ENCODE peak calls at places on chromosomes 12 and 14, in seven cellular contexts. One of them, this sample, is unnamed.

GRCh38 chr14:81436296-81437138 is 36.4 kb upstream of the STON2 start:
- DNase-seq in body of pancreas: peak
- DNase-seq in mammary epithelial cell: peak
- DNase-seq in brain microvascular endothelial cell: peak
- DNase-seq in H9: peak
- DNase-seq in sigmoid colon: peak
- DNase-seq in pancreas: peak
- DNase-seq in this sample: no peak

GRCh38 chr12:12651752-12652151 is 40.1 kb downstream of the CREBL2 start:
- DNase-seq in body of pancreas: no peak
- DNase-seq in mammary epithelial cell: no peak
- DNase-seq in brain microvascular endothelial cell: no peak
- DNase-seq in H9: no peak
- DNase-seq in sigmoid colon: no peak
- DNase-seq in pancreas: no peak
- DNase-seq in this sample: no peak

GRCh38 chr12:293199-293598 is 30.6 kb upstream of the SLC6A13 start:
- DNase-seq in body of pancreas: no peak
- DNase-seq in mammary epithelial cell: no peak
- DNase-seq in brain microvascular endothelial cell: no peak
- DNase-seq in H9: no peak
- DNase-seq in sigmoid colon: no peak
- DNase-seq in pancreas: no peak
- DNase-seq in this sample: no peak

GRCh38 chr12:105279460-105280056 is 43.6 kb upstream of the APPL2 start:
- DNase-seq in body of pancreas: peak
- DNase-seq in mammary epithelial cell: no peak
- DNase-seq in brain microvascular endothelial cell: peak
- DNase-seq in H9: peak
- DNase-seq in sigmoid colon: no peak
- DNase-seq in pancreas: no peak
- DNase-seq in this sample: no peak

GRCh38 chr12:4037747-4038312 is 164.6 kb upstream of the PARP11 start:
- DNase-seq in body of pancreas: peak
- DNase-seq in mammary epithelial cell: peak
- DNase-seq in brain microvascular endothelial cell: peak
- DNase-seq in H9: no peak
- DNase-seq in sigmoid colon: no peak
- DNase-seq in pancreas: no peak
- DNase-seq in this sample: no peak

GRCh38 chr14:86052868-86053267 is 522.9 kb downstream of the FLRT2 start:
- DNase-seq in body of pancreas: no peak
- DNase-seq in mammary epithelial cell: no peak
- DNase-seq in brain microvascular endothelial cell: no peak
- DNase-seq in H9: no peak
- DNase-seq in sigmoid colon: no peak
- DNase-seq in pancreas: no peak
- DNase-seq in this sample: no peak

GRCh38 chr14:67373347-67373746 is 13.2 kb downstream of the EIF2S1 start:
- DNase-seq in body of pancreas: no peak
- DNase-seq in mammary epithelial cell: peak
- DNase-seq in brain microvascular endothelial cell: no peak
- DNase-seq in H9: no peak
- DNase-seq in sigmoid colon: no peak
- DNase-seq in pancreas: no peak
- DNase-seq in this sample: no peak

GRCh38 chr12:67220065-67220464 is 49.1 kb upstream of the CAND1 start:
- DNase-seq in body of pancreas: peak
- DNase-seq in mammary epithelial cell: no peak
- DNase-seq in brain microvascular endothelial cell: no peak
- DNase-seq in H9: peak
- DNase-seq in sigmoid colon: no peak
- DNase-seq in pancreas: no peak
- DNase-seq in this sample: no peak

GRCh38 chr12:111841750-111842555 is at the start of gene MAPKAPK5:
- DNase-seq in body of pancreas: peak
- DNase-seq in mammary epithelial cell: peak
- DNase-seq in brain microvascular endothelial cell: peak
- DNase-seq in H9: peak
- DNase-seq in sigmoid colon: peak
- DNase-seq in pancreas: peak
- DNase-seq in this sample: peak

GRCh38 chr14:23406725-23407355 is 1.2 kb downstream of the MYH6 start:
- DNase-seq in body of pancreas: no peak
- DNase-seq in mammary epithelial cell: no peak
- DNase-seq in brain microvascular endothelial cell: no peak
- DNase-seq in H9: no peak
- DNase-seq in sigmoid colon: no peak
- DNase-seq in pancreas: no peak
- DNase-seq in this sample: no peak

GRCh38 chr14:60695327-60695726 is 28.8 kb downstream of the SIX4 start:
- DNase-seq in body of pancreas: no peak
- DNase-seq in mammary epithelial cell: no peak
- DNase-seq in brain microvascular endothelial cell: no peak
- DNase-seq in H9: no peak
- DNase-seq in sigmoid colon: no peak
- DNase-seq in pancreas: no peak
- DNase-seq in this sample: no peak

GRCh38 chr14:42513837-42514236 is 907.2 kb downstream of the LRFN5 start:
- DNase-seq in body of pancreas: no peak
- DNase-seq in mammary epithelial cell: no peak
- DNase-seq in brain microvascular endothelial cell: no peak
- DNase-seq in H9: no peak
- DNase-seq in sigmoid colon: no peak
- DNase-seq in pancreas: no peak
- DNase-seq in this sample: no peak

GRCh38 chr14:100092832-100093231 is 27.6 kb downstream of the EVL start:
- DNase-seq in body of pancreas: no peak
- DNase-seq in mammary epithelial cell: peak
- DNase-seq in brain microvascular endothelial cell: no peak
- DNase-seq in H9: no peak
- DNase-seq in sigmoid colon: no peak
- DNase-seq in pancreas: no peak
- DNase-seq in this sample: no peak

GRCh38 chr12:131104464-131105350 is 151.0 kb downstream of the ADGRD1 start:
- DNase-seq in body of pancreas: peak
- DNase-seq in mammary epithelial cell: peak
- DNase-seq in brain microvascular endothelial cell: peak
- DNase-seq in H9: peak
- DNase-seq in sigmoid colon: peak
- DNase-seq in pancreas: peak
- DNase-seq in this sample: no peak

DNA sequence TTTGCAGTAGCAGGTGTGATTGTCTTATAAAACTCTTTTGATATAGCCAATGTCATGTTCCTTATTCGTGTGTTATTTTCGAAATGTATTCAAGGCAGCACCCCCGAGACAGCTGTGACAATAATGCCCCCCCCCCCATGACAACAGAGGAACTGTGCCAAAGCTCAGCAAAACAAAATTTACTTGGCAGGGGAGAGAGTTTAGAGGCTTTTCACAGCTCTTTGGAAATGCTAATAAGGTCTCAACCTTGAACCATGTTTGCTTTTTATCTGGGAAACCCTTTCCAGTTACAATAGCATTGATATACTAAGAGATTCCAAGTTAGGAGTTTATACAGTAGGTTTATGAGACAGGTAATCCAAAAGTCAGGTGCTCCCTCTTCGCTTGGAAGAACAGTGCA is 56.4 kb upstream of the USP44 start:
- DNase-seq in body of pancreas: peak
- DNase-seq in mammary epithelial cell: no peak
- DNase-seq in brain microvascular endothelial cell: no peak
- DNase-seq in H9: no peak
- DNase-seq in sigmoid colon: no peak
- DNase-seq in pancreas: no peak
- DNase-seq in this sample: no peak
- H3K27ac ChIP-seq in body of pancreas: no peak
- H3K27ac ChIP-seq in mammary epithelial cell: no peak
- H3K27ac ChIP-seq in brain microvascular endothelial cell: no peak
- H3K27ac ChIP-seq in H9: no peak
- H3K27ac ChIP-seq in sigmoid colon: no peak
- H3K27ac ChIP-seq in pancreas: peak
- H3K27ac ChIP-seq in this sample: peak

DNA sequence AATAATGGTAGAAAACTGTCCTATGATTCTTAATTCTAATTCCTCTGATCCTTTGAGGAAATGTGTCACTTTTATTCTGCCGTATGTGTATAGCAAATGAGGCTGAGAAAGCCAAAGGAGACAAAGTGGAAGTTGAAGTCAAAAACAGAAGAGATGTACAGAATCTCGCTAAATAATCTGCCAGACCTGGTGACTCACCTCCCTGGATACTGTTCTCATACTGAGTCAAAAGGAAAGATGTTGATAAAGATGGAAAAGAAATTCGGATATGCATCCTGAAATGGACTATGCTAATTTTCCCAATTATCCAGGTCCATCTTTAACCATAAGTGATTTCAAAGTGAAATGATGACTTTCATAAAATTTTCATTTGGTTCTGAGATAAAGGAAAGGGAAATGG is 92.5 kb downstream of the DUSP6 start:
- DNase-seq in body of pancreas: no peak
- DNase-seq in mammary epithelial cell: no peak
- DNase-seq in brain microvascular endothelial cell: no peak
- DNase-seq in H9: no peak
- DNase-seq in sigmoid colon: no peak
- DNase-seq in pancreas: no peak
- DNase-seq in this sample: no peak
- H3K27ac ChIP-seq in body of pancreas: no peak
- H3K27ac ChIP-seq in mammary epithelial cell: no peak
- H3K27ac ChIP-seq in brain microvascular endothelial cell: no peak
- H3K27ac ChIP-seq in H9: no peak
- H3K27ac ChIP-seq in sigmoid colon: no peak
- H3K27ac ChIP-seq in pancreas: no peak
- H3K27ac ChIP-seq in this sample: no peak

GRCh38 chr14:102769049-102769327 is 8.3 kb upstream of the TRAF3 start:
- DNase-seq in body of pancreas: no peak
- DNase-seq in mammary epithelial cell: no peak
- DNase-seq in brain microvascular endothelial cell: no peak
- DNase-seq in H9: no peak
- DNase-seq in sigmoid colon: no peak
- DNase-seq in pancreas: no peak
- DNase-seq in this sample: no peak

GRCh38 chr14:102770147-102770909 is 6.9 kb upstream of the TRAF3 start:
- DNase-seq in body of pancreas: no peak
- DNase-seq in mammary epithelial cell: no peak
- DNase-seq in brain microvascular endothelial cell: no peak
- DNase-seq in H9: peak
- DNase-seq in sigmoid colon: no peak
- DNase-seq in pancreas: no peak
- DNase-seq in this sample: no peak

GRCh38 chr14:102764220-102764671 is 13.0 kb upstream of the TRAF3 start:
- DNase-seq in body of pancreas: no peak
- DNase-seq in mammary epithelial cell: no peak
- DNase-seq in brain microvascular endothelial cell: no peak
- DNase-seq in H9: no peak
- DNase-seq in sigmoid colon: no peak
- DNase-seq in pancreas: no peak
- DNase-seq in this sample: no peak

GRCh38 chr14:102770910-102771543 is 6.2 kb upstream of the TRAF3 start:
- DNase-seq in body of pancreas: no peak
- DNase-seq in mammary epithelial cell: no peak
- DNase-seq in brain microvascular endothelial cell: no peak
- DNase-seq in H9: no peak
- DNase-seq in sigmoid colon: no peak
- DNase-seq in pancreas: no peak
- DNase-seq in this sample: no peak

DNA sequence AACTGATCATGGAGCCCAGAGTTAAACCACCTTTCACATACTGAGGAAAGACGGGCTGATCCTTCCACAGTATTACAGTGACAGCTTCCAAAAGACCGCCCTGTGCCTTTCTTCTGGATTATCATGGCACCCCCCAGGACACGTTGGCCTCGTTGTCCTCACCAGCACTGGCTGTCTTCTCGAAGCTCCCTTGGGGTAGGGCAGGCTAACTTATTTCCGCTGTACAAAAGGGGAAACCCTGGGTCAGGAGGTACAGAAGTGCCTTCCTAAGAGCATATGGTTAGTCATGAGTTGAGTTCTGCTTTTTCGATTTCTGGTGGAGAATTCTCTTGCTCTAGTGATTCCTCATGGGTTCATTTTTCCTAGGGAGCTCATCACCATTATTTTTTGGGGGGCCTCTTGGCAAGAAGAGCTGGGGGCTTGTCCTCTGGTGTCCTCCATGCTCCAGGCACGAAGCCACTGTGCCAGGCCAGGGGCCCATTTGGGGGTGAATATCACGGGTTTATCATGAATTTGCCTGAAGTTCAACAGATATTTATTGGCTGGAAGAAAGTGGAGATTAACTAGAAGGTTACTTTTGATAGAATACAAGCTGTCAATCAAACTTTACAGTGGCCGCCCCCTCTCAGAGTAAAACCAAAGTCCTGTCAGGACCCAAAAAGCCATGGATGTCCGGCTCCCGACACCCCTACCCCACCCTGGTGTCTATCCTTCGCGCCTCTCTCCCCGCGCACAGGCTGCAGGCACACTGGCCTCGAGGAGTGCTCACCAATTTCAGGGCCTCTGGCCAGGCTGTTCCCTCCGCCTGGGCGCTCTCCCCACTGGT is 8.8 kb upstream of the TRAF3 start:
- DNase-seq in body of pancreas: peak
- DNase-seq in mammary epithelial cell: no peak
- DNase-seq in brain microvascular endothelial cell: no peak
- DNase-seq in H9: no peak
- DNase-seq in sigmoid colon: no peak
- DNase-seq in pancreas: no peak
- DNase-seq in this sample: no peak
- H3K27ac ChIP-seq in body of pancreas: no peak
- H3K27ac ChIP-seq in mammary epithelial cell: no peak
- H3K27ac ChIP-seq in brain microvascular endothelial cell: no peak
- H3K27ac ChIP-seq in H9: no peak
- H3K27ac ChIP-seq in sigmoid colon: no peak
- H3K27ac ChIP-seq in pancreas: no peak
- H3K27ac ChIP-seq in this sample: no peak

DNA sequence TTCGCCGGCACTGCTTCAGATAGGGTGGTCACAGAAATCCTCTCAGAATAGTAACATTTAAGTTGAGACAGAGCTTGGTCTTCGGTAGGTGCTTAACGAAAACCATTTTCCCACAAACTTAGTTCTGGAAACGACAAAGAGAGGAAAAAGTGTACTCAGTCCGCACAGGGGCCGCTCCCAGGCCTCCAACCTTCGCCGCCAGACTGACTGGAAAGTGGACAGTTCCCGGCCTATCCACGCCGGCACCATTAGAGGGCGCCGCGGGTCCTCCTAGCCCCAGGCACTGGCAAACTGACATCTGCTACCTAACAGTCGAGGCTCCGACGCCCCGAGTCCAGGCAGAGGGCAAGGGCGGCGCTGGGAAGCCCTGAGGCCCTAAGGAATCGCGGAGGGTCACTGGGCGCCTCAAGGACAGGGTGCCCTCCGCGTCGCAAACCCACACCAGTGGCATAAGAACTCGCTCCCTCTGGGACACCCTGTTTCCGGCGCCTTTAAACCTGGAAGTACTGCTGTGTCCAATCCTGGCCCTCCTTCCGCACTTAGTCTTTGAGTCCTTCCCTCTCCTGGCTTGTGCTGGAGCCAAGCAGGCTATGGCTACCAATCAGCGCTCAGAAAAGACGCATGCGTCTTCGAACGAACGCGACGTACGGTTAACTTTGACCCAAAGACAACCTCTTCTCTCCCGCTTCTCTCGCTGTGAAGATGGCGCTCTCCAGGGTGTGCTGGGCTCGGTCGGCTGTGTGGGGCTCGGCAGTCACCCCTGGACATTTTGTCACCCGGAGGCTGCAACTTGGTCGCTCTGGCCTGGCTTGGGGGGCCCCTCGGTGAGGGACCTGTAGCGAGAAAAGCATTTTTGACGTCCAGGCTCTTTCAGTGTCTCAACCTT is at the start of gene LETMD1:
- DNase-seq in body of pancreas: peak
- DNase-seq in mammary epithelial cell: peak
- DNase-seq in brain microvascular endothelial cell: peak
- DNase-seq in H9: peak
- DNase-seq in sigmoid colon: peak
- DNase-seq in pancreas: peak
- DNase-seq in this sample: peak
- H3K27ac ChIP-seq in body of pancreas: peak
- H3K27ac ChIP-seq in mammary epithelial cell: peak
- H3K27ac ChIP-seq in brain microvascular endothelial cell: peak
- H3K27ac ChIP-seq in H9: no peak
- H3K27ac ChIP-seq in sigmoid colon: peak
- H3K27ac ChIP-seq in pancreas: peak
- H3K27ac ChIP-seq in this sample: peak

This sample was measured in epithelial cell of prostate.